ENCODE peak calls at places on chromosomes 12 and 14, in eight cellular contexts. One of them, this sample, is unnamed.
A peak's percentile ranks its signal among the peaks of the same experiment; 100 is the strongest.

GRCh38 chr12:68445836-68446235 is 113.7 kb upstream of the MDM1 start:
- DNase-seq in left ventricle myocardium inferior: no peak
- DNase-seq in HCT116: no peak
- DNase-seq in choroid plexus epithelial cell: peak; percentile 36
- DNase-seq in IMR-90: peak; percentile 51
- DNase-seq in foreskin fibroblast: peak; percentile 58
- DNase-seq in ovary: no peak
- DNase-seq in HL-60: no peak
- DNase-seq in this sample: peak; percentile 54

GRCh38 chr12:48980953-48981756 is 3.0 kb downstream of the WNT1 start:
- DNase-seq in foreskin fibroblast: peak; percentile 34
- DNase-seq in ovary: no peak
- DNase-seq in choroid plexus epithelial cell: no peak
- DNase-seq in HCT116: no peak
- DNase-seq in left ventricle myocardium inferior: no peak
- DNase-seq in IMR-90: peak; percentile 29
- DNase-seq in HL-60: no peak
- DNase-seq in this sample: no peak

GRCh38 chr14:76955575-76956252 is 72.8 kb downstream of the IRF2BPL start:
- DNase-seq in ovary: no peak
- DNase-seq in IMR-90: peak; percentile 59
- DNase-seq in choroid plexus epithelial cell: peak; percentile 53
- DNase-seq in HCT116: no peak
- DNase-seq in HL-60: no peak
- DNase-seq in foreskin fibroblast: peak; percentile 85
- DNase-seq in left ventricle myocardium inferior: no peak
- DNase-seq in this sample: peak; percentile 78

GRCh38 chr12:6700646-6701051 is at the start of gene PIANP:
- DNase-seq in ovary: peak; percentile 67
- DNase-seq in foreskin fibroblast: peak; percentile 76
- DNase-seq in HCT116: no peak
- DNase-seq in left ventricle myocardium inferior: peak; percentile 38
- DNase-seq in IMR-90: peak; percentile 21
- DNase-seq in choroid plexus epithelial cell: peak; percentile 31
- DNase-seq in HL-60: no peak
- DNase-seq in this sample: no peak

GRCh38 chr14:75340921-75341320 is 62.3 kb downstream of the FOS start:
- DNase-seq in IMR-90: no peak
- DNase-seq in foreskin fibroblast: peak; percentile 7
- DNase-seq in HCT116: no peak
- DNase-seq in choroid plexus epithelial cell: peak; percentile 66
- DNase-seq in left ventricle myocardium inferior: peak; percentile 92
- DNase-seq in ovary: no peak
- DNase-seq in HL-60: peak; percentile 63
- DNase-seq in this sample: peak; percentile 92

GRCh38 chr14:102939329-102939728 is 16.9 kb downstream of the AMN start:
- DNase-seq in HL-60: no peak
- DNase-seq in IMR-90: no peak
- DNase-seq in foreskin fibroblast: no peak
- DNase-seq in HCT116: no peak
- DNase-seq in choroid plexus epithelial cell: no peak
- DNase-seq in left ventricle myocardium inferior: no peak
- DNase-seq in ovary: no peak
- DNase-seq in this sample: no peak

GRCh38 chr14:50106178-50106577 is 10.2 kb downstream of the VCPKMT start:
- DNase-seq in HL-60: no peak
- DNase-seq in IMR-90: no peak
- DNase-seq in HCT116: no peak
- DNase-seq in ovary: no peak
- DNase-seq in choroid plexus epithelial cell: no peak
- DNase-seq in foreskin fibroblast: peak; percentile 33
- DNase-seq in left ventricle myocardium inferior: no peak
- DNase-seq in this sample: no peak

GRCh38 chr12:79121486-79121885 is 256.9 kb downstream of the SYT1 start:
- DNase-seq in left ventricle myocardium inferior: no peak
- DNase-seq in IMR-90: no peak
- DNase-seq in ovary: no peak
- DNase-seq in HL-60: no peak
- DNase-seq in choroid plexus epithelial cell: peak; percentile 38
- DNase-seq in foreskin fibroblast: peak; percentile 4
- DNase-seq in HCT116: peak; percentile 4
- DNase-seq in this sample: peak; percentile 9

GRCh38 chr14:100618763-100619320 is 31.6 kb upstream of the BEGAIN start:
- DNase-seq in choroid plexus epithelial cell: no peak
- DNase-seq in foreskin fibroblast: no peak
- DNase-seq in IMR-90: no peak
- DNase-seq in ovary: no peak
- DNase-seq in left ventricle myocardium inferior: no peak
- DNase-seq in HCT116: no peak
- DNase-seq in HL-60: no peak
- DNase-seq in this sample: no peak

GRCh38 chr12:52209321-52209720 is 17.5 kb upstream of the KRT80 start:
- DNase-seq in choroid plexus epithelial cell: no peak
- DNase-seq in IMR-90: no peak
- DNase-seq in ovary: no peak
- DNase-seq in HCT116: no peak
- DNase-seq in left ventricle myocardium inferior: no peak
- DNase-seq in foreskin fibroblast: no peak
- DNase-seq in HL-60: no peak
- DNase-seq in this sample: no peak

GRCh38 chr14:71243697-71244096 is 336.4 kb downstream of the PCNX1 start:
- DNase-seq in HCT116: no peak
- DNase-seq in ovary: no peak
- DNase-seq in choroid plexus epithelial cell: peak; percentile 23
- DNase-seq in HL-60: no peak
- DNase-seq in foreskin fibroblast: peak; percentile 71
- DNase-seq in left ventricle myocardium inferior: no peak
- DNase-seq in IMR-90: peak; percentile 93
- DNase-seq in this sample: peak; percentile 89

GRCh38 chr12:85357609-85358008 is 77.6 kb downstream of the ALX1 start:
- DNase-seq in choroid plexus epithelial cell: no peak
- DNase-seq in left ventricle myocardium inferior: no peak
- DNase-seq in HL-60: no peak
- DNase-seq in foreskin fibroblast: no peak
- DNase-seq in HCT116: no peak
- DNase-seq in IMR-90: no peak
- DNase-seq in ovary: no peak
- DNase-seq in this sample: no peak

GRCh38 chr12:74985986-74986319 is 223.7 kb downstream of the KCNC2 start:
- DNase-seq in HCT116: no peak
- DNase-seq in foreskin fibroblast: no peak
- DNase-seq in ovary: no peak
- DNase-seq in IMR-90: no peak
- DNase-seq in HL-60: no peak
- DNase-seq in choroid plexus epithelial cell: no peak
- DNase-seq in left ventricle myocardium inferior: no peak
- DNase-seq in this sample: no peak

GRCh38 chr12:93089805-93090569 is 160.9 kb upstream of the EEA1 start:
- DNase-seq in HCT116: peak; percentile 89
- DNase-seq in left ventricle myocardium inferior: no peak
- DNase-seq in IMR-90: peak; percentile 99
- DNase-seq in HL-60: peak; percentile 89
- DNase-seq in ovary: no peak
- DNase-seq in foreskin fibroblast: peak; percentile 96
- DNase-seq in choroid plexus epithelial cell: peak; percentile 98
- DNase-seq in this sample: peak; percentile 92

GRCh38 chr12:10722502-10722904 is 620 bp downstream of the YBX3 start:
- DNase-seq in foreskin fibroblast: peak; percentile 86
- DNase-seq in ovary: peak; percentile 76
- DNase-seq in HCT116: no peak
- DNase-seq in choroid plexus epithelial cell: peak; percentile 65
- DNase-seq in IMR-90: peak; percentile 65
- DNase-seq in left ventricle myocardium inferior: peak; percentile 52
- DNase-seq in HL-60: peak; percentile 42
- DNase-seq in this sample: peak; percentile 68
- TF ChIP-seq CTCF in foreskin fibroblast: no peak
- TF ChIP-seq CTCF in ovary: peak; percentile 41
- TF ChIP-seq CTCF in HCT116: peak; percentile 21
- TF ChIP-seq CTCF in choroid plexus epithelial cell: peak; percentile 11
- TF ChIP-seq CTCF in IMR-90: no peak
- TF ChIP-seq CTCF in left ventricle myocardium inferior: peak; percentile 46
- TF ChIP-seq CTCF in HL-60: no peak
- TF ChIP-seq CTCF in this sample: no peak

GRCh38 chr12:44847403-44847802 is 28.7 kb downstream of the NELL2 start:
- DNase-seq in left ventricle myocardium inferior: no peak
- DNase-seq in choroid plexus epithelial cell: no peak
- DNase-seq in IMR-90: no peak
- DNase-seq in ovary: no peak
- DNase-seq in foreskin fibroblast: no peak
- DNase-seq in HCT116: no peak
- DNase-seq in HL-60: no peak
- DNase-seq in this sample: no peak

GRCh38 chr12:44847888-44848770 is 28.0 kb downstream of the NELL2 start:
- DNase-seq in HL-60: no peak
- DNase-seq in HCT116: no peak
- DNase-seq in left ventricle myocardium inferior: no peak
- DNase-seq in IMR-90: no peak
- DNase-seq in ovary: no peak
- DNase-seq in foreskin fibroblast: no peak
- DNase-seq in choroid plexus epithelial cell: no peak
- DNase-seq in this sample: no peak

GRCh38 chr12:44851586-44851985 is 24.5 kb downstream of the NELL2 start:
- DNase-seq in IMR-90: no peak
- DNase-seq in ovary: no peak
- DNase-seq in foreskin fibroblast: no peak
- DNase-seq in HL-60: no peak
- DNase-seq in HCT116: no peak
- DNase-seq in left ventricle myocardium inferior: no peak
- DNase-seq in choroid plexus epithelial cell: no peak
- DNase-seq in this sample: no peak

GRCh38 chr12:44848771-44849085 is 27.4 kb downstream of the NELL2 start:
- DNase-seq in left ventricle myocardium inferior: no peak
- DNase-seq in IMR-90: no peak
- DNase-seq in choroid plexus epithelial cell: no peak
- DNase-seq in HL-60: no peak
- DNase-seq in ovary: no peak
- DNase-seq in HCT116: no peak
- DNase-seq in foreskin fibroblast: no peak
- DNase-seq in this sample: no peak

GRCh38 chr12:44852483-44852882 is 23.6 kb downstream of the NELL2 start:
- DNase-seq in ovary: no peak
- DNase-seq in choroid plexus epithelial cell: no peak
- DNase-seq in IMR-90: no peak
- DNase-seq in foreskin fibroblast: no peak
- DNase-seq in HCT116: no peak
- DNase-seq in left ventricle myocardium inferior: no peak
- DNase-seq in HL-60: no peak
- DNase-seq in this sample: no peak
- H3K4me3 ChIP-seq in ovary: no peak overlapping the region
- H3K4me3 ChIP-seq in choroid plexus epithelial cell: no peak overlapping the region
- H3K4me3 ChIP-seq in IMR-90: no peak overlapping the region
- H3K4me3 ChIP-seq in foreskin fibroblast: no peak overlapping the region
- H3K4me3 ChIP-seq in HCT116: no peak overlapping the region
- H3K4me3 ChIP-seq in left ventricle myocardium inferior: no peak overlapping the region
- H3K4me3 ChIP-seq in HL-60: no peak overlapping the region
- H3K4me3 ChIP-seq in this sample: no peak overlapping the region

DNA sequence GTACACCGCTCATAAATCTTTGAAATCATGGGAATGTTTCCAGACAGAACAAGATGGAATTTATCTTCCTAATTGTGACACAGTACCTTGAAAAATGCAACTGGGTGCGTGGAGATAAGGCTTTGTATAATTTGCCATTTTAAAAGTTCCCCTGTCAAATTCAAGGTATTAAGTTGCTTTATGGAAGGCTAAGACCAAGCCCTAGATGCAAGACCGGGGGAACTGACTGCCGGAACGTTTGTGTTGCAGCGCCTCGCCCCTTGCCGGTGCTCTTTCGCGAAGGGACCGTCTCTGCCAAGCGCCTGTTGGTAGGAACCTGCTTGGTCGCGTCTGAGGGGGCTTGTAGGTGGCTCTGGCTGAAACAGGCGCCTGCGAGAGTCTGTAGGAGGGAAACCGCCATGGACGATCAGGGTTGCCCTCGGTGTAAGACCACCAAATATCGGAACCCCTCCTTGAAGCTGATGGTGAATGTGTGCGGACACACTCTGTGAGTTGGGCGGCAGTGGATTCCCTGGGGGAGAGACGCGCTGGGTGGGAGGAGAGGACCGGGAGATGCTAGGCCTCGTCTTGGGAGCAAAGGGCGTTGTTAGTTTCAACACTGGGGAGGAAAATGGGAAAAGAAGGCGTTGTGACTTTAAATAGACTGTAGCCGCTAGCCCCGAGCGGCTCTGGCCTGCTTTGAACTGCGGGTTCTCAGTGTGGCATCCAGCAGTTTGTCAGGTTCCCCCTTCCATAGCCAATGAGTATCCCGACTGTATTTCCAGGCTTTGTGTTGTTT is at the start of gene MNAT1:
- DNase-seq in foreskin fibroblast: peak; percentile 94
- DNase-seq in choroid plexus epithelial cell: peak; percentile 92
- DNase-seq in HL-60: peak; percentile 58
- DNase-seq in left ventricle myocardium inferior: peak; percentile 62
- DNase-seq in IMR-90: peak; percentile 88
- DNase-seq in ovary: peak; percentile 83
- DNase-seq in HCT116: peak; percentile 78
- DNase-seq in this sample: peak; percentile 91
- TF ChIP-seq CTCF in foreskin fibroblast: no peak
- TF ChIP-seq CTCF in choroid plexus epithelial cell: peak; percentile 34
- TF ChIP-seq CTCF in HL-60: no peak
- TF ChIP-seq CTCF in left ventricle myocardium inferior: no peak
- TF ChIP-seq CTCF in IMR-90: no peak
- TF ChIP-seq CTCF in ovary: no peak
- TF ChIP-seq CTCF in HCT116: no peak
- TF ChIP-seq CTCF in this sample: no peak

GRCh38 chr12:122528582-122528981 is 1.5 kb downstream of the KNTC1 start:
- DNase-seq in HL-60: no peak
- DNase-seq in foreskin fibroblast: no peak
- DNase-seq in ovary: no peak
- DNase-seq in choroid plexus epithelial cell: no peak
- DNase-seq in HCT116: no peak
- DNase-seq in left ventricle myocardium inferior: no peak
- DNase-seq in IMR-90: no peak
- DNase-seq in this sample: no peak

GRCh38 chr12:122526683-122527477 is at the start of the genes KNTC1 and RSRC2:
- DNase-seq in left ventricle myocardium inferior: peak; percentile 96
- DNase-seq in foreskin fibroblast: peak; percentile 100
- DNase-seq in ovary: peak; percentile 95
- DNase-seq in HL-60: peak; percentile 99
- DNase-seq in HCT116: peak; percentile 99
- DNase-seq in choroid plexus epithelial cell: peak; percentile 100
- DNase-seq in IMR-90: peak; percentile 100
- DNase-seq in this sample: peak; percentile 100

GRCh38 chr12:122527478-122527944 is 462 bp downstream of the KNTC1 start:
- DNase-seq in HCT116: no peak
- DNase-seq in ovary: no peak
- DNase-seq in choroid plexus epithelial cell: no peak
- DNase-seq in left ventricle myocardium inferior: peak; percentile 18
- DNase-seq in foreskin fibroblast: peak; percentile 35
- DNase-seq in IMR-90: peak; percentile 21
- DNase-seq in HL-60: no peak
- DNase-seq in this sample: peak; percentile 38

GRCh38 chr12:122533841-122534240 is 6.8 kb downstream of the KNTC1 start:
- DNase-seq in ovary: no peak
- DNase-seq in left ventricle myocardium inferior: no peak
- DNase-seq in foreskin fibroblast: no peak
- DNase-seq in IMR-90: peak; percentile 25
- DNase-seq in HL-60: no peak
- DNase-seq in HCT116: no peak
- DNase-seq in choroid plexus epithelial cell: peak; percentile 38
- DNase-seq in this sample: peak; percentile 63

GRCh38 chr12:122528992-122529391 is 1.9 kb downstream of the KNTC1 start:
- DNase-seq in left ventricle myocardium inferior: no peak
- DNase-seq in ovary: no peak
- DNase-seq in choroid plexus epithelial cell: no peak
- DNase-seq in HL-60: no peak
- DNase-seq in HCT116: no peak
- DNase-seq in IMR-90: no peak
- DNase-seq in foreskin fibroblast: no peak
- DNase-seq in this sample: no peak
- H3K4me3 ChIP-seq in left ventricle myocardium inferior: no peak overlapping the region
- H3K4me3 ChIP-seq in ovary: no peak overlapping the region
- H3K4me3 ChIP-seq in choroid plexus epithelial cell: no peak overlapping the region
- H3K4me3 ChIP-seq in HL-60: no peak overlapping the region
- H3K4me3 ChIP-seq in HCT116: no peak overlapping the region
- H3K4me3 ChIP-seq in IMR-90: no peak overlapping the region
- H3K4me3 ChIP-seq in foreskin fibroblast: no peak overlapping the region
- H3K4me3 ChIP-seq in this sample: no peak overlapping the region